ENCODE peak calls at places on chromosomes 4 and X, in ten cellular contexts. P, I, B, F, A, X, S, K, W and U are unnamed samples.

GRCh38 chr4:5381981-5382441 is 326.3 kb downstream of the EVC2 start:
- DNase-seq in K (peak; percentile 81), S (no peak), I (no peak), B (no peak), F (peak; percentile 51), A (no peak), X (no peak), P (no peak), W (no peak), U (no peak)

GRCh38 chr4:144504853-144505252 is 141.1 kb upstream of the HHIP start:
- DNase-seq in A (no peak), F (peak; percentile 31), P (no peak), W (no peak), K (no peak), I (no peak), B (no peak), X (no peak), S (no peak), U (no peak)

GRCh38 chrX:46805270-46805669 is 31.6 kb upstream of the RP2 start:
- DNase-seq in I (no peak), A (no peak), P (no peak), K (no peak), X (no peak), W (no peak), F (no peak), S (no peak), B (no peak), U (no peak)

GRCh38 chrX:24426340-24426913 is 38.7 kb upstream of the PDK3 start:
- DNase-seq in K (peak; percentile 2), F (no peak), P (peak; percentile 21), I (no peak), A (no peak), S (no peak), X (no peak), B (no peak), W (no peak), U (no peak)

GRCh38 chr4:114383721-114384120 is 214.9 kb upstream of the UGT8 start:
- DNase-seq in K (no peak), X (no peak), S (peak; percentile 34), A (no peak), F (peak; percentile 95), B (no peak), I (no peak), W (no peak), P (no peak), U (no peak)

GRCh38 chr4:89915937-89916336 is 21.3 kb downstream of the MMRN1 start:
- DNase-seq in P (peak; percentile 45), A (no peak), S (no peak), I (no peak), W (no peak), X (no peak), B (no peak), F (no peak), K (no peak), U (no peak)

GRCh38 chrX:22389544-22390243 is 117.0 kb downstream of the CBLL2 start:
- DNase-seq in S (no peak), W (no peak), A (no peak), F (peak; percentile 85), K (peak; percentile 11), X (no peak), B (no peak), I (no peak), P (no peak), U (no peak)

GRCh38 chr4:180059216-180059881 is 2183.9 kb upstream of the TENM3 start:
- DNase-seq in X (no peak), F (peak; percentile 1), P (no peak), I (peak; percentile 29), A (no peak), S (no peak), W (no peak), B (no peak), K (no peak), U (peak; percentile 62)

GRCh38 chr4:98352403-98352802 is 91.2 kb downstream of the RAP1GDS1 start:
- DNase-seq in K (no peak), P (no peak), B (no peak), X (no peak), A (no peak), W (no peak), I (no peak), S (no peak), F (no peak), U (no peak)

GRCh38 chr4:76897522-76898384 is at the start of gene SOWAHB:
- DNase-seq in P (peak; percentile 70), W (no peak), I (peak; percentile 91), X (peak; percentile 92), A (no peak), F (no peak), B (peak; percentile 86), S (peak; percentile 69), K (no peak), U (peak; percentile 45)

GRCh38 chr4:58063761-58064160 is 953.6 kb upstream of the IGFBP7 start:
- DNase-seq in B (no peak), X (no peak), S (no peak), F (no peak), K (no peak), W (no peak), I (no peak), P (no peak), A (no peak), U (no peak)

GRCh38 chr4:121112530-121112929 is 40.2 kb upstream of the NDNF start:
- DNase-seq in S (no peak), I (no peak), A (no peak), B (no peak), W (no peak), F (no peak), K (no peak), P (no peak), X (no peak), U (no peak)

DNA sequence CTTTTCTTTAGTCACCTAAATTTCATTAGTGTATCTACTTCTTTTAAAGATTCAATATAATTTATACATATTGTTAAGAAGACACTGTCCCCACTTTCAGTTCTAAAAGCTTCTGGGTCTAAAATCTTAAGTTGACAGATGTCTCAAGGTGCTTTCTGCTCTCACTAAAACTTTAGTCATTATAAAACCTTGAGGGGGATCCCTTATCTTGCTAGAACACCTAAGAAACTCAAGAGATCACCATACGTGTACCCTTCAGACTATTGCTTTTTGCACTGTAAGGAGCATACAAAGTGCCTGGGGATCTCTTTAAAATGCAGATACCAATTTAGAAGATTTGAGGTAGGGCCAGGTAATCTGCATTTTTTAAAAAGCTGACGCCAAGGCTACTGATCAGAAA is 30.1 kb downstream of the CYBB start:
- DNase-seq in I (no peak), X (no peak), A (no peak), B (no peak), W (no peak), P (no peak), K (no peak), F (no peak), S (no peak), U (no peak)
- H3K4me1 ChIP-seq in I (no peaks in the 10 kb centered on the region), X (no peaks in the 10 kb centered on the region), A (no peaks in the 10 kb centered on the region), B (no peaks in the 10 kb centered on the region), W (no peaks in the 10 kb centered on the region), P (no peaks in the 10 kb centered on the region), K (no peaks in the 10 kb centered on the region), F (no peaks in the 10 kb centered on the region), S (no peaks in the 10 kb centered on the region), U (peaks cover 2% of the 10 kb centered on the region)

DNA sequence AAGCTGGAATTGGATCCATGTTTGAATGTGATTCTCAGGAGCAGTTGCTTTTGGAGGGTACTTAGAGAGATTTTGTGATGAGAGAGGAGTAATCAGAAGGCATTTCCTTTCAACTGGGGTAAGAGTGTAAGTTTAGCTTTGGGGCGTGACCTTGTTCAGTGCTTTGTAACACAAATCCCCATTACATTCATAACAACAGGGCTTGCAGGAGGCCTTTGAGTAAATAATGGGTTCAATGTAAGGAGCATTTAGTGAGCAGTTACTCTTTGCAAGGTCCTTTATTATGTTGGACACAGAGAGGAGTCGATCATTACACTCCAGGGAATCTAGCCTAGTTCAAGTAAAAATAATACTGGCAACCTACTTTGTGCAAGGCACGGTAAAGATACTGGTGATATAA is 74.0 kb upstream of the AFF2 start:
- DNase-seq in F (no peak), P (no peak), B (no peak), S (no peak), K (no peak), W (no peak), A (no peak), X (no peak), I (no peak), U (peak; percentile 87)
- H3K4me3 ChIP-seq in F (no peak overlapping the region), P (no peak overlapping the region), B (no peak overlapping the region), S (no peak overlapping the region), K (no peak overlapping the region), W (no peak overlapping the region), A (no peak overlapping the region), X (no peak overlapping the region), I (no peak overlapping the region), U (no peak overlapping the region)

DNA sequence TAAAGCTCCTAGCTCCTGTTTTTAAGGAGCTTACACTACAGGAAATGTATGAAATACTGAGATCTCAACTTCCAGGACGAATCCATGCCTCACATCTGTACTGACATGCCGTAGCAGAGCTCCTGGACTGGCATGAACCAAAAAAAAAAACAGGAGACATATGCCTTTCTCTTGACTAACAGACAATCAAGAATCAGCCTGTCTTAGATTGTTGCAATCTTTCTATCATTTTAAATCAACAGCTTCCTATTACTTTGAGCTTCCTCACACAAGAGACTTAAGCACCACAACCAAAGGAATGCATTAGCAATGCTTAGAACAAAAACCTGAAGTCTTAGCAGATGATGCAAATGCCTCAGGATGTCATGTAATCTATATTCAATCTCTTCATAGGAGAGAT is 34.7 kb upstream of the AREG start:
- DNase-seq in A (no peak), B (no peak), K (no peak), W (no peak), X (no peak), I (no peak), S (no peak), F (peak; percentile 50), P (no peak), U (no peak)
- H3K4me1 ChIP-seq in A (no peaks in the 10 kb centered on the region), B (no peaks in the 10 kb centered on the region), K (peaks cover 3% of the 10 kb centered on the region), W (no peaks in the 10 kb centered on the region), X (no peaks in the 10 kb centered on the region), I (no peaks in the 10 kb centered on the region), S (peaks cover 47% of the 10 kb centered on the region), F (no peaks in the 10 kb centered on the region), P (no peaks in the 10 kb centered on the region), U (no peaks in the 10 kb centered on the region)

GRCh38 chr4:25654031-25654970 is 1.4 kb upstream of the SLC34A2 start:
- DNase-seq in B (no peak), F (peak; percentile 18), X (peak; percentile 22), K (no peak), S (no peak), P (no peak), W (no peak), I (peak; percentile 43), A (no peak), U (no peak)

GRCh38 chr4:25658357-25658771 is 2.7 kb downstream of the SLC34A2 start:
- DNase-seq in P (no peak), B (no peak), K (no peak), S (no peak), I (no peak), W (no peak), A (no peak), F (no peak), X (no peak), U (no peak)

GRCh38 chr4:25654971-25655963 is at the start of gene SLC34A2:
- DNase-seq in X (peak; percentile 24), B (peak; percentile 64), S (no peak), P (peak; percentile 19), I (peak; percentile 47), A (no peak), W (no peak), F (no peak), K (no peak), U (no peak)

GRCh38 chr4:25658777-25659176 is 3.1 kb downstream of the SLC34A2 start:
- DNase-seq in P (no peak), X (no peak), S (no peak), A (no peak), B (no peak), I (no peak), F (no peak), K (no peak), W (no peak), U (no peak)

GRCh38 chr4:25656031-25656430 is 380 bp downstream of the SLC34A2 start:
- DNase-seq in B (no peak), F (no peak), I (no peak), K (no peak), W (no peak), X (no peak), A (no peak), S (no peak), P (no peak), U (no peak)
- H3K4me3 ChIP-seq in B (no peak overlapping the region), F (peak overlapping the region; percentile 23), I (no peak overlapping the region), K (no peak overlapping the region), W (no peak overlapping the region), X (no peak overlapping the region), A (peak overlapping the region; percentile 16), S (no peak overlapping the region), P (no peak overlapping the region), U (no peak overlapping the region)